ENCODE peak calls at places on chromosomes 7 and 10, in seven cellular contexts. One of them, this sample, is unnamed.

GRCh38 chr10:114401195-114401741 is 3.0 kb downstream of the AFAP1L2 start:
- DNase-seq in uterus: peak
- DNase-seq in A549: no peak
- DNase-seq in HCT116: no peak
- DNase-seq in IMR-90: peak
- DNase-seq in ovary: peak
- DNase-seq in stomach: peak
- DNase-seq in this sample: peak

GRCh38 chr10:52322941-52323340 is 8.9 kb downstream of the DKK1 start:
- DNase-seq in uterus: no peak
- DNase-seq in IMR-90: peak
- DNase-seq in HCT116: no peak
- DNase-seq in ovary: no peak
- DNase-seq in stomach: no peak
- DNase-seq in A549: no peak
- DNase-seq in this sample: no peak

GRCh38 chr10:79150444-79150754 is 81.6 kb downstream of the ZMIZ1 start:
- DNase-seq in HCT116: no peak
- DNase-seq in IMR-90: no peak
- DNase-seq in stomach: no peak
- DNase-seq in ovary: no peak
- DNase-seq in A549: no peak
- DNase-seq in uterus: no peak
- DNase-seq in this sample: no peak

GRCh38 chr7:16409777-16410176 is 11.6 kb downstream of the CRPPA start:
- DNase-seq in HCT116: no peak
- DNase-seq in uterus: no peak
- DNase-seq in A549: no peak
- DNase-seq in ovary: no peak
- DNase-seq in stomach: no peak
- DNase-seq in IMR-90: peak
- DNase-seq in this sample: no peak

GRCh38 chr7:98872328-98872924 is 2.6 kb upstream of the TMEM130 start:
- DNase-seq in HCT116: no peak
- DNase-seq in IMR-90: no peak
- DNase-seq in uterus: no peak
- DNase-seq in stomach: no peak
- DNase-seq in A549: peak
- DNase-seq in ovary: no peak
- DNase-seq in this sample: no peak

GRCh38 chr7:80640841-80641240 is 2.4 kb downstream of the CD36 start:
- DNase-seq in stomach: no peak
- DNase-seq in IMR-90: peak
- DNase-seq in ovary: no peak
- DNase-seq in HCT116: no peak
- DNase-seq in uterus: no peak
- DNase-seq in A549: no peak
- DNase-seq in this sample: no peak

GRCh38 chr7:74253975-74254857 is at the start of gene RFC2:
- DNase-seq in IMR-90: peak
- DNase-seq in uterus: peak
- DNase-seq in stomach: peak
- DNase-seq in ovary: peak
- DNase-seq in HCT116: peak
- DNase-seq in A549: peak
- DNase-seq in this sample: peak

GRCh38 chr10:98466916-98467505 is 20.3 kb upstream of the HPS1 start:
- DNase-seq in A549: no peak
- DNase-seq in uterus: no peak
- DNase-seq in HCT116: no peak
- DNase-seq in ovary: no peak
- DNase-seq in stomach: no peak
- DNase-seq in IMR-90: no peak
- DNase-seq in this sample: no peak

GRCh38 chr7:48298779-48299178 is 127.5 kb downstream of the ABCA13 start:
- DNase-seq in stomach: no peak
- DNase-seq in uterus: no peak
- DNase-seq in A549: no peak
- DNase-seq in IMR-90: peak
- DNase-seq in HCT116: no peak
- DNase-seq in ovary: no peak
- DNase-seq in this sample: no peak

GRCh38 chr7:100806276-100806675 is 21.0 kb downstream of the EPHB4 start:
- DNase-seq in A549: no peak
- DNase-seq in ovary: no peak
- DNase-seq in stomach: no peak
- DNase-seq in HCT116: no peak
- DNase-seq in IMR-90: no peak
- DNase-seq in uterus: no peak
- DNase-seq in this sample: no peak

GRCh38 chr7:128737867-128738390 is 1.2 kb upstream of the CALU start:
- DNase-seq in uterus: no peak
- DNase-seq in stomach: no peak
- DNase-seq in A549: peak
- DNase-seq in IMR-90: peak
- DNase-seq in HCT116: peak
- DNase-seq in ovary: no peak
- DNase-seq in this sample: no peak

GRCh38 chr10:33134011-33134751 is 176.2 kb upstream of the ITGB1 start:
- DNase-seq in stomach: no peak
- DNase-seq in HCT116: peak
- DNase-seq in uterus: peak
- DNase-seq in IMR-90: peak
- DNase-seq in A549: peak
- DNase-seq in ovary: no peak
- DNase-seq in this sample: no peak

GRCh38 chr10:3435671-3436070 is 263.1 kb upstream of the PITRM1 start:
- DNase-seq in HCT116: no peak
- DNase-seq in uterus: no peak
- DNase-seq in stomach: no peak
- DNase-seq in A549: no peak
- DNase-seq in IMR-90: peak
- DNase-seq in ovary: no peak
- DNase-seq in this sample: no peak

GRCh38 chr7:46881507-46882127 is 700.3 kb downstream of the TNS3 start:
- DNase-seq in uterus: no peak
- DNase-seq in HCT116: peak
- DNase-seq in A549: no peak
- DNase-seq in IMR-90: no peak
- DNase-seq in stomach: no peak
- DNase-seq in ovary: no peak
- DNase-seq in this sample: no peak

GRCh38 chr10:75037171-75038153 is 74.0 kb upstream of the SAMD8 start:
- DNase-seq in A549: no peak
- DNase-seq in uterus: no peak
- DNase-seq in stomach: no peak
- DNase-seq in ovary: no peak
- DNase-seq in HCT116: no peak
- DNase-seq in IMR-90: no peak
- DNase-seq in this sample: no peak

GRCh38 chr7:81684513-81685262 is 85.2 kb downstream of the HGF start:
- DNase-seq in uterus: peak
- DNase-seq in HCT116: peak
- DNase-seq in ovary: peak
- DNase-seq in A549: peak
- DNase-seq in IMR-90: peak
- DNase-seq in stomach: peak
- DNase-seq in this sample: peak

GRCh38 chr10:124477614-124478363 is 16.2 kb downstream of the LHPP start:
- DNase-seq in IMR-90: no peak
- DNase-seq in HCT116: no peak
- DNase-seq in ovary: no peak
- DNase-seq in A549: no peak
- DNase-seq in uterus: no peak
- DNase-seq in stomach: no peak
- DNase-seq in this sample: no peak

GRCh38 chr7:103660455-103661371 is 214.7 kb upstream of the SLC26A5 start:
- DNase-seq in ovary: no peak
- DNase-seq in stomach: no peak
- DNase-seq in A549: no peak
- DNase-seq in HCT116: no peak
- DNase-seq in IMR-90: peak
- DNase-seq in uterus: no peak
- DNase-seq in this sample: no peak

GRCh38 chr7:151592868-151593486 is 73.3 kb upstream of the RHEB start:
- DNase-seq in IMR-90: peak
- DNase-seq in uterus: no peak
- DNase-seq in HCT116: peak
- DNase-seq in ovary: no peak
- DNase-seq in A549: peak
- DNase-seq in stomach: no peak
- DNase-seq in this sample: no peak

GRCh38 chr10:132281915-132282666 is 25.7 kb downstream of the STK32C start:
- DNase-seq in HCT116: no peak
- DNase-seq in ovary: peak
- DNase-seq in A549: no peak
- DNase-seq in stomach: no peak
- DNase-seq in IMR-90: no peak
- DNase-seq in uterus: no peak
- DNase-seq in this sample: no peak

GRCh38 chr7:136114966-136115762 is 138.0 kb upstream of the MTPN start:
- DNase-seq in ovary: peak
- DNase-seq in HCT116: peak
- DNase-seq in A549: peak
- DNase-seq in uterus: no peak
- DNase-seq in IMR-90: peak
- DNase-seq in stomach: peak
- DNase-seq in this sample: peak

GRCh38 chr10:11798862-11799735 is 24.1 kb upstream of the PROSER2 start:
- DNase-seq in ovary: no peak
- DNase-seq in HCT116: no peak
- DNase-seq in stomach: no peak
- DNase-seq in A549: no peak
- DNase-seq in uterus: no peak
- DNase-seq in IMR-90: no peak
- DNase-seq in this sample: no peak

GRCh38 chr7:30422922-30423321 is 55.7 kb downstream of the NOD1 start:
- DNase-seq in IMR-90: peak
- DNase-seq in uterus: no peak
- DNase-seq in A549: no peak
- DNase-seq in HCT116: peak
- DNase-seq in stomach: no peak
- DNase-seq in ovary: no peak
- DNase-seq in this sample: no peak

GRCh38 chr7:124031919-124032318 is 948 bp downstream of the TMEM229A start:
- DNase-seq in uterus: no peak
- DNase-seq in ovary: no peak
- DNase-seq in stomach: no peak
- DNase-seq in IMR-90: no peak
- DNase-seq in A549: no peak
- DNase-seq in HCT116: no peak
- DNase-seq in this sample: no peak

GRCh38 chr7:131249003-131249402 is 78.7 kb upstream of the MKLN1 start:
- DNase-seq in stomach: no peak
- DNase-seq in HCT116: no peak
- DNase-seq in uterus: peak
- DNase-seq in ovary: no peak
- DNase-seq in IMR-90: peak
- DNase-seq in A549: peak
- DNase-seq in this sample: no peak

GRCh38 chr7:5892498-5892897 is 6.0 kb upstream of the CCZ1 start:
- DNase-seq in stomach: no peak
- DNase-seq in A549: no peak
- DNase-seq in IMR-90: no peak
- DNase-seq in uterus: no peak
- DNase-seq in ovary: no peak
- DNase-seq in HCT116: no peak
- DNase-seq in this sample: no peak

GRCh38 chr7:106770191-106770590 is 94.9 kb upstream of the PIK3CG start:
- DNase-seq in stomach: no peak
- DNase-seq in HCT116: peak
- DNase-seq in uterus: no peak
- DNase-seq in A549: no peak
- DNase-seq in IMR-90: peak
- DNase-seq in ovary: no peak
- DNase-seq in this sample: no peak

DNA sequence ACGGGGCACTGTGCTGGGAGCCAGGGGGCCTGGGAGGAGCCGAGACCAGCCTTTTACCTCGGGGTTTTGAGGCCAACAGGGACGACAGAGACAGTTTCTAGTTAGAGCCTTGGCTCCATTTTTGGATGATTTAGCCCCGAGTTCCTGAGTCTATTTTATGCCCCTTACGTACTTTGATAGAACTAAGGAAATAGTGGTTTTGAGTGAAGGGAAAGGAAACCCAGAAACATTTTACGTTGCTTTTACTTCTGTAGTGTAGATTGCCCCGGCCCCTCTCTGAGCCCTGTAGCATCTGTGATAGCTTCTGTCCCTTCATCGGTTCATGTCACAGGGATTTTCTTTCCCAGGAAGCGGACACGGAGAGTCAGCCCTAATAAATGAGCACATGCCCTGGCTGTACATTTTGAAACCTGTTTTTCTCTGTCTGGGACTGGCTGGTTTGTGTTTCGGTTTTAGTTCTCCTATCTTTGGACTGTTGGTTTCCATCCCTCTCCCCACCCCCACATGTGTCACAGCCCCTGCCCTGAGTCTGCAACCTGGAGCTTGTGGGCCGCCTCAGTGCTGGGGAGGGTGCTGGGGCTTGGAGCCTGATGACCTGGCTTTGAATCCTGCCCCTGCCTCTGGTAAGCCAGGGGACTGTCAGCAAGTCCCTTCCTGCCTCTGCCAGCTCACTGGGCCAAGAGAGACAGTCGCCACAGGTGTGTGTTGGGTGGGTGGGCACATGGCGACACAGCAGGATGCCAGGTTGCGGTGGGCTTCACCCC is 6.9 kb upstream of the ORAI2 start:
- DNase-seq in A549: no peak
- DNase-seq in HCT116: no peak
- DNase-seq in IMR-90: no peak
- DNase-seq in ovary: no peak
- DNase-seq in uterus: no peak
- DNase-seq in stomach: no peak
- DNase-seq in this sample: peak
- TF ChIP-seq POLR2A in A549: no peak
- TF ChIP-seq POLR2A in HCT116: no peak
- TF ChIP-seq POLR2A in IMR-90: no peak
- TF ChIP-seq POLR2A in ovary: no peak
- TF ChIP-seq POLR2A in uterus: no peak
- TF ChIP-seq POLR2A in stomach: no peak
- TF ChIP-seq POLR2A in this sample: no peak

GRCh38 chr10:104267721-104268690 is 978 bp upstream of the GSTO2 start:
- DNase-seq in stomach: no peak
- DNase-seq in uterus: no peak
- DNase-seq in HCT116: no peak
- DNase-seq in ovary: no peak
- DNase-seq in A549: no peak
- DNase-seq in IMR-90: no peak
- DNase-seq in this sample: no peak
- TF ChIP-seq POLR2A in stomach: no peak
- TF ChIP-seq POLR2A in uterus: no peak
- TF ChIP-seq POLR2A in HCT116: no peak
- TF ChIP-seq POLR2A in ovary: no peak
- TF ChIP-seq POLR2A in A549: no peak
- TF ChIP-seq POLR2A in IMR-90: no peak
- TF ChIP-seq POLR2A in this sample: no peak

GRCh38 chr7:55018361-55019328 is at the start of gene EGFR:
- DNase-seq in A549: peak
- DNase-seq in ovary: peak
- DNase-seq in HCT116: peak
- DNase-seq in IMR-90: peak
- DNase-seq in uterus: peak
- DNase-seq in stomach: peak
- DNase-seq in this sample: peak
- TF ChIP-seq POLR2A in A549: peak
- TF ChIP-seq POLR2A in ovary: peak
- TF ChIP-seq POLR2A in HCT116: no peak
- TF ChIP-seq POLR2A in IMR-90: peak
- TF ChIP-seq POLR2A in uterus: peak
- TF ChIP-seq POLR2A in stomach: no peak
- TF ChIP-seq POLR2A in this sample: peak

GRCh38 chr10:72145657-72146450 is 57.5 kb upstream of the SPOCK2 start:
- DNase-seq in IMR-90: no peak
- DNase-seq in HCT116: no peak
- DNase-seq in uterus: no peak
- DNase-seq in stomach: no peak
- DNase-seq in A549: no peak
- DNase-seq in ovary: no peak
- DNase-seq in this sample: no peak
- TF ChIP-seq POLR2A in IMR-90: no peak
- TF ChIP-seq POLR2A in HCT116: no peak
- TF ChIP-seq POLR2A in uterus: no peak
- TF ChIP-seq POLR2A in stomach: no peak
- TF ChIP-seq POLR2A in A549: no peak
- TF ChIP-seq POLR2A in ovary: no peak
- TF ChIP-seq POLR2A in this sample: no peak

This sample was measured in Peyer's patch.